ENCODE peak calls at places on chromosomes 13 and 19, in eight cellular contexts. One of them, this sample, is unnamed.

GRCh38 chr19:56367829-56368711 is 25.3 kb downstream of the ZNF582 start:
- DNase-seq in stimulated activated CD4-positive, alpha-beta T cell treated with anti-CD3 and anti-CD28 coated beads, Interleukin-12 subunit alpha, Interleukin-12 subunit beta, amount 100 ng/mL, for 4 hours: peak
- DNase-seq in GM12864: peak
- DNase-seq in neuronal stem cell: peak
- DNase-seq in epithelial cell of esophagus: peak
- DNase-seq in activated T-cell treated with anti-CD3 and anti-CD28 coated beads for 1 hour: peak
- DNase-seq in GM18507: no peak
- DNase-seq in IMR-90: peak
- DNase-seq in this sample: peak

GRCh38 chr19:35643255-35644205 is 2.0 kb downstream of the ETV2 start:
- DNase-seq in stimulated activated CD4-positive, alpha-beta T cell treated with anti-CD3 and anti-CD28 coated beads, Interleukin-12 subunit alpha, Interleukin-12 subunit beta, amount 100 ng/mL, for 4 hours: peak
- DNase-seq in GM12864: peak
- DNase-seq in neuronal stem cell: peak
- DNase-seq in epithelial cell of esophagus: peak
- DNase-seq in activated T-cell treated with anti-CD3 and anti-CD28 coated beads for 1 hour: peak
- DNase-seq in GM18507: peak
- DNase-seq in IMR-90: peak
- DNase-seq in this sample: peak

GRCh38 chr13:79477968-79478367 is 3.0 kb upstream of the NDFIP2 start:
- DNase-seq in stimulated activated CD4-positive, alpha-beta T cell treated with anti-CD3 and anti-CD28 coated beads, Interleukin-12 subunit alpha, Interleukin-12 subunit beta, amount 100 ng/mL, for 4 hours: no peak
- DNase-seq in GM12864: no peak
- DNase-seq in neuronal stem cell: no peak
- DNase-seq in epithelial cell of esophagus: no peak
- DNase-seq in activated T-cell treated with anti-CD3 and anti-CD28 coated beads for 1 hour: no peak
- DNase-seq in GM18507: no peak
- DNase-seq in IMR-90: no peak
- DNase-seq in this sample: no peak

GRCh38 chr13:90867336-90867683 is 480.2 kb upstream of the MIR17HG start:
- DNase-seq in stimulated activated CD4-positive, alpha-beta T cell treated with anti-CD3 and anti-CD28 coated beads, Interleukin-12 subunit alpha, Interleukin-12 subunit beta, amount 100 ng/mL, for 4 hours: no peak
- DNase-seq in GM12864: peak
- DNase-seq in neuronal stem cell: peak
- DNase-seq in epithelial cell of esophagus: peak
- DNase-seq in activated T-cell treated with anti-CD3 and anti-CD28 coated beads for 1 hour: no peak
- DNase-seq in GM18507: peak
- DNase-seq in IMR-90: peak
- DNase-seq in this sample: peak

GRCh38 chr19:6730941-6731670 is 6.3 kb downstream of the GPR108 start:
- DNase-seq in stimulated activated CD4-positive, alpha-beta T cell treated with anti-CD3 and anti-CD28 coated beads, Interleukin-12 subunit alpha, Interleukin-12 subunit beta, amount 100 ng/mL, for 4 hours: no peak
- DNase-seq in GM12864: no peak
- DNase-seq in neuronal stem cell: no peak
- DNase-seq in epithelial cell of esophagus: no peak
- DNase-seq in activated T-cell treated with anti-CD3 and anti-CD28 coated beads for 1 hour: no peak
- DNase-seq in GM18507: no peak
- DNase-seq in IMR-90: no peak
- DNase-seq in this sample: no peak

GRCh38 chr13:100069278-100069677 is 19.6 kb upstream of the PCCA start:
- DNase-seq in stimulated activated CD4-positive, alpha-beta T cell treated with anti-CD3 and anti-CD28 coated beads, Interleukin-12 subunit alpha, Interleukin-12 subunit beta, amount 100 ng/mL, for 4 hours: no peak
- DNase-seq in GM12864: no peak
- DNase-seq in neuronal stem cell: no peak
- DNase-seq in epithelial cell of esophagus: peak
- DNase-seq in activated T-cell treated with anti-CD3 and anti-CD28 coated beads for 1 hour: no peak
- DNase-seq in GM18507: no peak
- DNase-seq in IMR-90: peak
- DNase-seq in this sample: no peak

GRCh38 chr13:99386495-99386894 is 79.3 kb upstream of the GPR183 start:
- DNase-seq in stimulated activated CD4-positive, alpha-beta T cell treated with anti-CD3 and anti-CD28 coated beads, Interleukin-12 subunit alpha, Interleukin-12 subunit beta, amount 100 ng/mL, for 4 hours: no peak
- DNase-seq in GM12864: no peak
- DNase-seq in neuronal stem cell: no peak
- DNase-seq in epithelial cell of esophagus: no peak
- DNase-seq in activated T-cell treated with anti-CD3 and anti-CD28 coated beads for 1 hour: no peak
- DNase-seq in GM18507: no peak
- DNase-seq in IMR-90: no peak
- DNase-seq in this sample: no peak

GRCh38 chr13:77698211-77699058 is 948 bp downstream of the SLAIN1 start:
- DNase-seq in stimulated activated CD4-positive, alpha-beta T cell treated with anti-CD3 and anti-CD28 coated beads, Interleukin-12 subunit alpha, Interleukin-12 subunit beta, amount 100 ng/mL, for 4 hours: peak
- DNase-seq in GM12864: no peak
- DNase-seq in neuronal stem cell: peak
- DNase-seq in epithelial cell of esophagus: no peak
- DNase-seq in activated T-cell treated with anti-CD3 and anti-CD28 coated beads for 1 hour: peak
- DNase-seq in GM18507: no peak
- DNase-seq in IMR-90: no peak
- DNase-seq in this sample: peak

GRCh38 chr13:97364827-97365226 is 69.1 kb upstream of the RAP2A start:
- DNase-seq in stimulated activated CD4-positive, alpha-beta T cell treated with anti-CD3 and anti-CD28 coated beads, Interleukin-12 subunit alpha, Interleukin-12 subunit beta, amount 100 ng/mL, for 4 hours: no peak
- DNase-seq in GM12864: no peak
- DNase-seq in neuronal stem cell: no peak
- DNase-seq in epithelial cell of esophagus: no peak
- DNase-seq in activated T-cell treated with anti-CD3 and anti-CD28 coated beads for 1 hour: no peak
- DNase-seq in GM18507: no peak
- DNase-seq in IMR-90: no peak
- DNase-seq in this sample: no peak

GRCh38 chr13:35162420-35162819 is 220.3 kb downstream of the NBEA start:
- DNase-seq in stimulated activated CD4-positive, alpha-beta T cell treated with anti-CD3 and anti-CD28 coated beads, Interleukin-12 subunit alpha, Interleukin-12 subunit beta, amount 100 ng/mL, for 4 hours: no peak
- DNase-seq in GM12864: no peak
- DNase-seq in neuronal stem cell: no peak
- DNase-seq in epithelial cell of esophagus: no peak
- DNase-seq in activated T-cell treated with anti-CD3 and anti-CD28 coated beads for 1 hour: no peak
- DNase-seq in GM18507: no peak
- DNase-seq in IMR-90: no peak
- DNase-seq in this sample: no peak

GRCh38 chr19:49829200-49829599 is 11.1 kb downstream of the MED25 start:
- DNase-seq in stimulated activated CD4-positive, alpha-beta T cell treated with anti-CD3 and anti-CD28 coated beads, Interleukin-12 subunit alpha, Interleukin-12 subunit beta, amount 100 ng/mL, for 4 hours: no peak
- DNase-seq in GM12864: no peak
- DNase-seq in neuronal stem cell: no peak
- DNase-seq in epithelial cell of esophagus: no peak
- DNase-seq in activated T-cell treated with anti-CD3 and anti-CD28 coated beads for 1 hour: no peak
- DNase-seq in GM18507: no peak
- DNase-seq in IMR-90: no peak
- DNase-seq in this sample: no peak

GRCh38 chr19:37954421-37954874 is 47.4 kb downstream of the SIPA1L3 start:
- DNase-seq in stimulated activated CD4-positive, alpha-beta T cell treated with anti-CD3 and anti-CD28 coated beads, Interleukin-12 subunit alpha, Interleukin-12 subunit beta, amount 100 ng/mL, for 4 hours: no peak
- DNase-seq in GM12864: no peak
- DNase-seq in neuronal stem cell: no peak
- DNase-seq in epithelial cell of esophagus: no peak
- DNase-seq in activated T-cell treated with anti-CD3 and anti-CD28 coated beads for 1 hour: no peak
- DNase-seq in GM18507: no peak
- DNase-seq in IMR-90: no peak
- DNase-seq in this sample: no peak

GRCh38 chr19:41541990-41542584 is 33.9 kb upstream of the CEACAM21 start:
- DNase-seq in stimulated activated CD4-positive, alpha-beta T cell treated with anti-CD3 and anti-CD28 coated beads, Interleukin-12 subunit alpha, Interleukin-12 subunit beta, amount 100 ng/mL, for 4 hours: peak
- DNase-seq in GM12864: no peak
- DNase-seq in neuronal stem cell: peak
- DNase-seq in epithelial cell of esophagus: peak
- DNase-seq in activated T-cell treated with anti-CD3 and anti-CD28 coated beads for 1 hour: peak
- DNase-seq in GM18507: no peak
- DNase-seq in IMR-90: peak
- DNase-seq in this sample: peak

GRCh38 chr13:99263386-99263785 is 5.2 kb upstream of the GPR18 start:
- DNase-seq in stimulated activated CD4-positive, alpha-beta T cell treated with anti-CD3 and anti-CD28 coated beads, Interleukin-12 subunit alpha, Interleukin-12 subunit beta, amount 100 ng/mL, for 4 hours: no peak
- DNase-seq in GM12864: no peak
- DNase-seq in neuronal stem cell: no peak
- DNase-seq in epithelial cell of esophagus: no peak
- DNase-seq in activated T-cell treated with anti-CD3 and anti-CD28 coated beads for 1 hour: no peak
- DNase-seq in GM18507: no peak
- DNase-seq in IMR-90: no peak
- DNase-seq in this sample: no peak

GRCh38 chr13:49472186-49472585 is 23.6 kb upstream of the PHF11 start:
- DNase-seq in stimulated activated CD4-positive, alpha-beta T cell treated with anti-CD3 and anti-CD28 coated beads, Interleukin-12 subunit alpha, Interleukin-12 subunit beta, amount 100 ng/mL, for 4 hours: no peak
- DNase-seq in GM12864: no peak
- DNase-seq in neuronal stem cell: no peak
- DNase-seq in epithelial cell of esophagus: peak
- DNase-seq in activated T-cell treated with anti-CD3 and anti-CD28 coated beads for 1 hour: no peak
- DNase-seq in GM18507: no peak
- DNase-seq in IMR-90: peak
- DNase-seq in this sample: no peak

GRCh38 chr13:25987987-25988386 is 63.8 kb downstream of the SHISA2 start:
- DNase-seq in stimulated activated CD4-positive, alpha-beta T cell treated with anti-CD3 and anti-CD28 coated beads, Interleukin-12 subunit alpha, Interleukin-12 subunit beta, amount 100 ng/mL, for 4 hours: no peak
- DNase-seq in GM12864: no peak
- DNase-seq in neuronal stem cell: no peak
- DNase-seq in epithelial cell of esophagus: no peak
- DNase-seq in activated T-cell treated with anti-CD3 and anti-CD28 coated beads for 1 hour: no peak
- DNase-seq in GM18507: no peak
- DNase-seq in IMR-90: no peak
- DNase-seq in this sample: no peak

GRCh38 chr13:67091603-67092002 is 138.5 kb downstream of the PCDH9 start:
- DNase-seq in stimulated activated CD4-positive, alpha-beta T cell treated with anti-CD3 and anti-CD28 coated beads, Interleukin-12 subunit alpha, Interleukin-12 subunit beta, amount 100 ng/mL, for 4 hours: no peak
- DNase-seq in GM12864: no peak
- DNase-seq in neuronal stem cell: no peak
- DNase-seq in epithelial cell of esophagus: no peak
- DNase-seq in activated T-cell treated with anti-CD3 and anti-CD28 coated beads for 1 hour: no peak
- DNase-seq in GM18507: no peak
- DNase-seq in IMR-90: no peak
- DNase-seq in this sample: no peak

GRCh38 chr19:49889687-49890348 is 6.9 kb downstream of the IL4I1 start:
- DNase-seq in stimulated activated CD4-positive, alpha-beta T cell treated with anti-CD3 and anti-CD28 coated beads, Interleukin-12 subunit alpha, Interleukin-12 subunit beta, amount 100 ng/mL, for 4 hours: peak
- DNase-seq in GM12864: no peak
- DNase-seq in neuronal stem cell: peak
- DNase-seq in epithelial cell of esophagus: peak
- DNase-seq in activated T-cell treated with anti-CD3 and anti-CD28 coated beads for 1 hour: peak
- DNase-seq in GM18507: no peak
- DNase-seq in IMR-90: peak
- DNase-seq in this sample: peak

GRCh38 chr19:17469371-17470203 is 737 bp upstream of the SLC27A1 start:
- DNase-seq in stimulated activated CD4-positive, alpha-beta T cell treated with anti-CD3 and anti-CD28 coated beads, Interleukin-12 subunit alpha, Interleukin-12 subunit beta, amount 100 ng/mL, for 4 hours: peak
- DNase-seq in GM12864: peak
- DNase-seq in neuronal stem cell: peak
- DNase-seq in epithelial cell of esophagus: peak
- DNase-seq in activated T-cell treated with anti-CD3 and anti-CD28 coated beads for 1 hour: peak
- DNase-seq in GM18507: peak
- DNase-seq in IMR-90: peak
- DNase-seq in this sample: peak

GRCh38 chr13:29693297-29693945 is 97.9 kb upstream of the SLC7A1 start:
- DNase-seq in stimulated activated CD4-positive, alpha-beta T cell treated with anti-CD3 and anti-CD28 coated beads, Interleukin-12 subunit alpha, Interleukin-12 subunit beta, amount 100 ng/mL, for 4 hours: no peak
- DNase-seq in GM12864: no peak
- DNase-seq in neuronal stem cell: no peak
- DNase-seq in epithelial cell of esophagus: peak
- DNase-seq in activated T-cell treated with anti-CD3 and anti-CD28 coated beads for 1 hour: no peak
- DNase-seq in GM18507: no peak
- DNase-seq in IMR-90: no peak
- DNase-seq in this sample: no peak

GRCh38 chr19:42098781-42099180 is 22.8 kb downstream of the ZNF574 start:
- DNase-seq in stimulated activated CD4-positive, alpha-beta T cell treated with anti-CD3 and anti-CD28 coated beads, Interleukin-12 subunit alpha, Interleukin-12 subunit beta, amount 100 ng/mL, for 4 hours: no peak
- DNase-seq in GM12864: no peak
- DNase-seq in neuronal stem cell: no peak
- DNase-seq in epithelial cell of esophagus: peak
- DNase-seq in activated T-cell treated with anti-CD3 and anti-CD28 coated beads for 1 hour: no peak
- DNase-seq in GM18507: no peak
- DNase-seq in IMR-90: no peak
- DNase-seq in this sample: no peak

GRCh38 chr19:13181747-13182388 is 31.7 kb downstream of the IER2 start:
- DNase-seq in stimulated activated CD4-positive, alpha-beta T cell treated with anti-CD3 and anti-CD28 coated beads, Interleukin-12 subunit alpha, Interleukin-12 subunit beta, amount 100 ng/mL, for 4 hours: no peak
- DNase-seq in GM12864: no peak
- DNase-seq in neuronal stem cell: no peak
- DNase-seq in epithelial cell of esophagus: peak
- DNase-seq in activated T-cell treated with anti-CD3 and anti-CD28 coated beads for 1 hour: no peak
- DNase-seq in GM18507: no peak
- DNase-seq in IMR-90: peak
- DNase-seq in this sample: peak

This sample was measured in activated CD4-positive, alpha-beta T cell treated with anti-CD3 and anti-CD28 coated beads for 36 hours.